ENCODE peak calls at places on chromosome 7, in six cellular contexts. One of them, this sample, is unnamed.

GRCh38 chr7:138852469-138852868 is 54.5 kb upstream of the ATP6V0A4 start:
- DNase-seq in psoas muscle: no peak
- DNase-seq in HuH-7.5: no peak
- DNase-seq in dermis blood vessel endothelial cell: no peak
- DNase-seq in KG1: no peak
- DNase-seq in HT1080: no peak
- DNase-seq in this sample: no peak

GRCh38 chr7:2968176-2968575 is 75.5 kb downstream of the CARD11 start:
- DNase-seq in psoas muscle: no peak
- DNase-seq in HuH-7.5: no peak
- DNase-seq in dermis blood vessel endothelial cell: no peak
- DNase-seq in KG1: no peak
- DNase-seq in HT1080: no peak
- DNase-seq in this sample: no peak

GRCh38 chr7:125355899-125356298 is 426.3 kb upstream of the POT1 start:
- DNase-seq in psoas muscle: no peak
- DNase-seq in HuH-7.5: no peak
- DNase-seq in dermis blood vessel endothelial cell: peak
- DNase-seq in KG1: peak
- DNase-seq in HT1080: peak
- DNase-seq in this sample: no peak

GRCh38 chr7:973312-973711 is 2.0 kb downstream of the COX19 start:
- DNase-seq in psoas muscle: no peak
- DNase-seq in HuH-7.5: no peak
- DNase-seq in dermis blood vessel endothelial cell: no peak
- DNase-seq in KG1: no peak
- DNase-seq in HT1080: no peak
- DNase-seq in this sample: no peak

GRCh38 chr7:132469681-132470080 is 106.6 kb downstream of the PLXNA4 start:
- DNase-seq in psoas muscle: no peak
- DNase-seq in HuH-7.5: no peak
- DNase-seq in dermis blood vessel endothelial cell: peak
- DNase-seq in KG1: no peak
- DNase-seq in HT1080: no peak
- DNase-seq in this sample: no peak

GRCh38 chr7:134502463-134502862 is 24.9 kb upstream of the AKR1B10 start:
- DNase-seq in psoas muscle: peak
- DNase-seq in HuH-7.5: no peak
- DNase-seq in dermis blood vessel endothelial cell: no peak
- DNase-seq in KG1: no peak
- DNase-seq in HT1080: no peak
- DNase-seq in this sample: peak

GRCh38 chr7:52463341-52463740 is 572.1 kb upstream of the POM121L12 start:
- DNase-seq in psoas muscle: no peak
- DNase-seq in HuH-7.5: no peak
- DNase-seq in dermis blood vessel endothelial cell: no peak
- DNase-seq in KG1: no peak
- DNase-seq in HT1080: peak
- DNase-seq in this sample: no peak

GRCh38 chr7:152050547-152050971 is 25.1 kb downstream of the GALNT11 start:
- DNase-seq in psoas muscle: no peak
- DNase-seq in HuH-7.5: no peak
- DNase-seq in dermis blood vessel endothelial cell: no peak
- DNase-seq in KG1: no peak
- DNase-seq in HT1080: peak
- DNase-seq in this sample: peak

GRCh38 chr7:158898025-158898424 is 41.7 kb downstream of the DYNC2I1 start:
- DNase-seq in psoas muscle: no peak
- DNase-seq in HuH-7.5: no peak
- DNase-seq in dermis blood vessel endothelial cell: no peak
- DNase-seq in KG1: no peak
- DNase-seq in HT1080: no peak
- DNase-seq in this sample: no peak

GRCh38 chr7:2554654-2555053 is 670 bp downstream of the BRAT1 start:
- DNase-seq in psoas muscle: no peak
- DNase-seq in HuH-7.5: peak
- DNase-seq in dermis blood vessel endothelial cell: no peak
- DNase-seq in KG1: no peak
- DNase-seq in HT1080: no peak
- DNase-seq in this sample: no peak

GRCh38 chr7:604038-604883 is 84.6 kb upstream of the PDGFA start:
- DNase-seq in psoas muscle: peak
- DNase-seq in HuH-7.5: no peak
- DNase-seq in dermis blood vessel endothelial cell: peak
- DNase-seq in KG1: peak
- DNase-seq in HT1080: peak
- DNase-seq in this sample: peak

GRCh38 chr7:20542594-20542993 is 72.9 kb upstream of the ABCB5 start:
- DNase-seq in psoas muscle: no peak
- DNase-seq in HuH-7.5: no peak
- DNase-seq in dermis blood vessel endothelial cell: peak
- DNase-seq in KG1: no peak
- DNase-seq in HT1080: no peak
- DNase-seq in this sample: peak

GRCh38 chr7:113456533-113456932 is 338.2 kb upstream of the SMIM30 start:
- DNase-seq in psoas muscle: no peak
- DNase-seq in HuH-7.5: no peak
- DNase-seq in dermis blood vessel endothelial cell: no peak
- DNase-seq in KG1: no peak
- DNase-seq in HT1080: no peak
- DNase-seq in this sample: no peak

GRCh38 chr7:39697481-39697880 is 74.1 kb downstream of the RALA start:
- DNase-seq in psoas muscle: no peak
- DNase-seq in HuH-7.5: no peak
- DNase-seq in dermis blood vessel endothelial cell: no peak
- DNase-seq in KG1: no peak
- DNase-seq in HT1080: no peak
- DNase-seq in this sample: no peak

GRCh38 chr7:2551418-2551817 is 3.9 kb downstream of the BRAT1 start:
- DNase-seq in psoas muscle: no peak
- DNase-seq in HuH-7.5: no peak
- DNase-seq in dermis blood vessel endothelial cell: no peak
- DNase-seq in KG1: no peak
- DNase-seq in HT1080: no peak
- DNase-seq in this sample: no peak

GRCh38 chr7:74637745-74638144 is 19.8 kb upstream of the GTF2I start:
- DNase-seq in psoas muscle: no peak
- DNase-seq in HuH-7.5: no peak
- DNase-seq in dermis blood vessel endothelial cell: no peak
- DNase-seq in KG1: no peak
- DNase-seq in HT1080: no peak
- DNase-seq in this sample: no peak

GRCh38 chr7:143395187-143396149 is 13.2 kb downstream of the EPHA1 start:
- DNase-seq in psoas muscle: no peak
- DNase-seq in HuH-7.5: peak
- DNase-seq in dermis blood vessel endothelial cell: peak
- DNase-seq in KG1: no peak
- DNase-seq in HT1080: no peak
- DNase-seq in this sample: peak

GRCh38 chr7:3272691-3273141 is 28.3 kb upstream of the SDK1 start:
- DNase-seq in psoas muscle: no peak
- DNase-seq in HuH-7.5: no peak
- DNase-seq in dermis blood vessel endothelial cell: peak
- DNase-seq in KG1: no peak
- DNase-seq in HT1080: peak
- DNase-seq in this sample: no peak

GRCh38 chr7:131080754-131081153 is 246.9 kb upstream of the MKLN1 start:
- DNase-seq in psoas muscle: no peak
- DNase-seq in HuH-7.5: no peak
- DNase-seq in dermis blood vessel endothelial cell: no peak
- DNase-seq in KG1: no peak
- DNase-seq in HT1080: no peak
- DNase-seq in this sample: no peak

GRCh38 chr7:27346531-27347260 is 104.1 kb downstream of the EVX1 start:
- DNase-seq in psoas muscle: no peak
- DNase-seq in HuH-7.5: peak
- DNase-seq in dermis blood vessel endothelial cell: no peak
- DNase-seq in KG1: no peak
- DNase-seq in HT1080: peak
- DNase-seq in this sample: no peak

GRCh38 chr7:105677803-105678583 is 96.7 kb upstream of the EFCAB10 start:
- DNase-seq in psoas muscle: no peak
- DNase-seq in HuH-7.5: no peak
- DNase-seq in dermis blood vessel endothelial cell: peak
- DNase-seq in KG1: no peak
- DNase-seq in HT1080: no peak
- DNase-seq in this sample: peak

GRCh38 chr7:73742753-73743641 is 4.4 kb upstream of the ABHD11 start:
- DNase-seq in psoas muscle: no peak
- DNase-seq in HuH-7.5: peak
- DNase-seq in dermis blood vessel endothelial cell: peak
- DNase-seq in KG1: no peak
- DNase-seq in HT1080: no peak
- DNase-seq in this sample: peak

GRCh38 chr7:12066561-12066960 is 144.5 kb upstream of the TMEM106B start:
- DNase-seq in psoas muscle: no peak
- DNase-seq in HuH-7.5: no peak
- DNase-seq in dermis blood vessel endothelial cell: peak
- DNase-seq in KG1: no peak
- DNase-seq in HT1080: peak
- DNase-seq in this sample: no peak

GRCh38 chr7:41007351-41007751 is 695.5 kb downstream of the INHBA start:
- DNase-seq in psoas muscle: no peak
- DNase-seq in HuH-7.5: no peak
- DNase-seq in dermis blood vessel endothelial cell: peak
- DNase-seq in KG1: no peak
- DNase-seq in HT1080: no peak
- DNase-seq in this sample: no peak

GRCh38 chr7:81676813-81677212 is 93.0 kb downstream of the HGF start:
- DNase-seq in psoas muscle: no peak
- DNase-seq in HuH-7.5: no peak
- DNase-seq in dermis blood vessel endothelial cell: no peak
- DNase-seq in KG1: no peak
- DNase-seq in HT1080: peak
- DNase-seq in this sample: no peak

GRCh38 chr7:1681581-1681980 is 11.5 kb downstream of the ELFN1 start:
- DNase-seq in psoas muscle: no peak
- DNase-seq in HuH-7.5: no peak
- DNase-seq in dermis blood vessel endothelial cell: no peak
- DNase-seq in KG1: no peak
- DNase-seq in HT1080: no peak
- DNase-seq in this sample: no peak

This sample was measured in right cardiac atrium.